ENCODE peak calls at places on chromosomes 11 and 22, in seven cellular contexts. G is fibroblast of lung, C is dorsolateral prefrontal cortex, Y is NB4, N is lower lobe of right lung, I is mammary epithelial cell, W is right lobe of liver. H is an unnamed sample.

GRCh38 chr22:41589260-41589600 is 410 bp downstream of the PMM1 start:
- DNase-seq in N (peak; percentile 58), W (no peak), C (peak; percentile 45), G (peak; percentile 30), Y (peak; percentile 48), I (peak; percentile 21), H (peak; percentile 24)

GRCh38 chr11:32433249-32434115 is 1.9 kb downstream of the WT1 start:
- DNase-seq in W (no peak), C (no peak), G (no peak), N (no peak), I (no peak), Y (peak; percentile 65), H (no peak)

GRCh38 chr11:8871283-8871775 is 39.7 kb upstream of the AKIP1 start:
- DNase-seq in W (peak; percentile 48), C (peak; percentile 46), G (peak; percentile 93), Y (no peak), N (peak; percentile 48), I (peak; percentile 70), H (peak; percentile 95)

GRCh38 chr11:111069076-111069475 is 176.4 kb upstream of the POU2AF2 start:
- DNase-seq in C (no peak), W (no peak), Y (no peak), N (no peak), I (peak; percentile 27), G (peak; percentile 36), H (peak; percentile 68)

GRCh38 chr22:28799125-28799833 is 1.1 kb downstream of the XBP1 start:
- DNase-seq in G (peak; percentile 88), C (no peak), I (peak; percentile 96), Y (peak; percentile 83), N (peak; percentile 60), W (no peak), H (peak; percentile 96)

GRCh38 chr11:44899959-44900358 is 50.7 kb downstream of the TP53I11 start:
- DNase-seq in C (no peak), I (peak; percentile 39), Y (peak; percentile 79), G (peak; percentile 75), N (no peak), W (no peak), H (peak; percentile 69)

GRCh38 chr22:37818397-37819099 is 4.6 kb upstream of the GALR3 start:
- DNase-seq in G (peak; percentile 64), Y (no peak), W (peak; percentile 64), C (peak; percentile 58), N (peak; percentile 84), I (peak; percentile 14), H (peak; percentile 52)

GRCh38 chr11:833114-833791 is 501 bp downstream of the CD151 start:
- DNase-seq in N (peak; percentile 73), C (no peak), W (no peak), G (no peak), I (peak; percentile 55), Y (peak; percentile 72), H (no peak)

GRCh38 chr11:67262731-67263675 is 3.3 kb upstream of the GRK2 start:
- DNase-seq in N (peak; percentile 88), C (peak; percentile 79), Y (peak; percentile 92), G (peak; percentile 77), W (peak; percentile 85), I (peak; percentile 81), H (peak; percentile 82)

GRCh38 chr22:24492391-24492790 is 2.7 kb upstream of the UPB1 start:
- DNase-seq in C (no peak), Y (no peak), I (no peak), N (no peak), G (no peak), W (peak; percentile 14), H (peak; percentile 24)

GRCh38 chr11:60932605-60933346 is 8.5 kb downstream of the TMEM132A start:
- DNase-seq in N (no peak), I (no peak), C (no peak), Y (no peak), W (no peak), G (no peak), H (no peak)

GRCh38 chr11:123800041-123800440 is 6.1 kb downstream of the OR6M1 start:
- DNase-seq in C (no peak), W (no peak), N (no peak), I (no peak), G (no peak), Y (peak; percentile 13), H (peak; percentile 5)

GRCh38 chr22:33051960-33052839 is 6.0 kb downstream of the SYN3 start:
- DNase-seq in Y (peak; percentile 8), W (no peak), C (no peak), N (no peak), G (no peak), I (no peak), H (peak; percentile 3)

GRCh38 chr11:129324533-129325175 is 51.0 kb upstream of the BARX2 start:
- DNase-seq in N (no peak), G (no peak), I (no peak), W (peak; percentile 92), Y (peak; percentile 7), C (no peak), H (no peak)

DNA sequence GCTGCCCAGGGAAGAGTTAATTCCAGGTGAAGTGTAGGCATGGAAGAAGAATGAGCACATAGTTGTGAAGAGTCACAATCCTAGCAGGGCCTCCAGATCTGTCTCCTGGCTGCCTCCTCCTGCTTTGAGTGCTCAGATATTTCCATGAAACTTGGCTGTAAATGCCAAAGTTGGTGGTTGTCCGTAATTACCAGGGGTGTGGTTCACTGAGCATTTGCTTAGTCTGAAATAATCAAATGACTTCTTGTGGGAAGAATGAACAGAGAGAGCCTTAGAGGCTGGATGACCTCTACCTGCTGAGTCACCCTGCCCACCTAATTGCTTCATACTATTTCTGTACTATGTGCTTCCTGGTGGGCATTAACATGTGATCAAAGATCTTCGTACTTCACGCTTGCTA is 50.9 kb downstream of the APIP start:
- DNase-seq in Y (no peak), C (no peak), W (no peak), I (peak; percentile 50), N (no peak), G (peak; percentile 8), H (no peak)
- TF ChIP-seq CTCF in Y (no peak), C (no peak), W (no peak), I (no peak), N (no peak), G (no peak), H (no peak)

DNA sequence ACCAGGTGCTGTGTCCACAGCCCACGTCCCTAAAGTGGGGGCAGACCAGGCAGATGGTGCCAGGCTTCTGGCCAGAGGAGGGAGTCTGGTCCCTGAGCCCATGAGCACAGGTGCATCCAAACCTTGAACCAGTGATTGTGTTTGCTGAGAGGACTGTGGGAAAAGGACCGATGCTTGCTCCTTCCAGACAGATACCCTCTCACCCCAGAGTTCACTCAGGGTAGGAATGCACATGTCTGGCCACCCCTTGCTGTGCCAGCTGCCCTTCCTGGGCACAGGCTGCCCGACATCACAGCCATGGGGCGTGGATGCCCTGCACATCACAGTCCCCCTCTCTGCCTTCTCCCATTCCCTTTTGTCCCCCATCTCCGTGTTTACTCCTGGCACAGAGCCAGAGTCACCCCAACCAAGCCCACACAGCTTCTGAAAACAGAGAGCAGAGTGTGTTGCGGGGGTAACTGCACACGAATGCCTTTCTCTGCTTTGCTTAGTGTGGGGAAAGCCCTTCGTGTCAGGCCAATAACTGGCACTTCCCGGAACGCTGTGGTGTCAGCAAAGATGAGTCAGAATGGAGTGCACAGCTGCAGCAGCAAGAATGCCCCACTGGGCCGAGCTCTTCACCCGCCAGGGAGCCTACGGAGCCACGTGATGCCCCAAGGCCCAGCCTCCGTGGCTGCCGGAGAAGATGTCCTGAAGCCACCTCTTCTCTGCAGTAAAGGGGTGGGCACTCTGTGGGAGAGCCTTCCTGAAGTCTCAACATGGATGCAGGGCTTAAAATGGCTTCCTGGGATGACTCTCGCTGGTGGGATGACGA is 7.6 kb downstream of the CARS1 start:
- DNase-seq in C (peak; percentile 95), Y (peak; percentile 95), I (peak; percentile 88), W (no peak), N (peak; percentile 67), G (peak; percentile 97), H (peak; percentile 94)
- H3K4me3 ChIP-seq in C (peak overlapping the region; percentile 19), Y (no peak overlapping the region), I (no peak overlapping the region), W (no peak overlapping the region), N (no peak overlapping the region), G (no peak overlapping the region), H (no peak overlapping the region)

GRCh38 chr11:65130631-65131416 is 3.5 kb downstream of the SYVN1 start:
- DNase-seq in G (no peak), C (no peak), W (no peak), N (no peak), Y (peak; percentile 7), I (no peak), H (no peak)

GRCh38 chr11:65131417-65131776 is 2.9 kb downstream of the SYVN1 start:
- DNase-seq in G (no peak), W (no peak), C (no peak), Y (no peak), N (no peak), I (no peak), H (no peak)

GRCh38 chr11:65128182-65129145 is 5.9 kb downstream of the SYVN1 start:
- DNase-seq in N (no peak), G (no peak), Y (peak; percentile 15), W (no peak), C (no peak), I (no peak), H (no peak)

GRCh38 chr11:65131895-65132237 is 2.5 kb downstream of the SYVN1 start:
- DNase-seq in I (no peak), C (no peak), W (no peak), G (no peak), N (no peak), Y (no peak), H (no peak)

DNA sequence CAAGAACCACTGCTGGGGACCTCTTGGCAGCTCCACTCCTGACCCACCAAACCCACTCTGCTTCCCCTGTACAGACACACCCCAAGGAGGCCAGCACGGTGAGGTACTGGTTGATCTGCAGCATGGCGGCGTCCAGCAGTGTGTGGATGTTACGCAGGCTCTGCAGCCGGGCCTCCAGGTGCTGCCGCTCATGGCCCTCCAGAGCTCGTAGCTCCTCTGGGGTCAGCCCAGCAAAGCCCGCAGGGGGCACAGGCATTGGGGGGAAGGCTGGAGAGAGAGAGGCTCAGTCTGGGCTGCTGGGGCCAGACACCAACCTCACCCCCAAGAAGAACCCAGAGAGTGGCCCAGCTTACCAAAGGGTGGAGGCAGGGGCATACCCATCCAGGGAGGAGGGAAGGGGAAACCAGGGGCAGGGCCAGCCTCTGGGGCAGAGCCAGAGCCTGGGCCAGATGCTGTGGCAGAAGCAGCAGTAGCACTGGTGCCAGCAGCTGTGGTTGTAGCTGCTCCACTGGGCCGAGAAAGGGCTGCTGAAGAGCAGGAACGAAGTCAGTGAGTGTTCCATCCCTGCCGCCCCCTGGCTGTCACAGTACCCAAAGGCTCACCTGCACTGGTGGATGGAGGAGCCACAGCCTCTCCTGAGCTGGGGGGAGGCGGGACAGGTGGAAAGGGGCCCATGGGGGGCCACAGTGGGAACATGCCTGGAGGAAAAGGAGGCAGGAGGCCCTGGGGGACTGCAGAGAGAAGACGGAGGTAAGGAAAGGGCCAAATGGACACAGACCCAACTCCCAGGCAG is 4.5 kb downstream of the SYVN1 start:
- DNase-seq in C (no peak), W (no peak), Y (peak; percentile 4), I (no peak), G (no peak), N (no peak), H (no peak)
- TF ChIP-seq CTCF in C (no peak), W (no peak), Y (no peak), I (no peak), G (no peak), N (no peak), H (no peak)

GRCh38 chr11:57251491-57252104 is 14.5 kb upstream of the APLNR start:
- DNase-seq in C (no peak), G (peak; percentile 21), N (no peak), W (no peak), Y (no peak), I (no peak), H (peak; percentile 80)
- H3K4me3 ChIP-seq in C (no peak overlapping the region), G (no peak overlapping the region), N (no peak overlapping the region), W (no peak overlapping the region), Y (no peak overlapping the region), I (no peak overlapping the region), H (no peak overlapping the region)

H was measured in fibroblast of pulmonary artery.